ENCODE peak calls at places on chromosomes 3 and 15, in ten cellular contexts. One of them, this sample, is unnamed.

GRCh38 chr3:169278667-169279066 is 384.8 kb downstream of the MECOM start:
- DNase-seq in GM10248: no peak
- DNase-seq in type B pancreatic cell: no peak
- DNase-seq in osteocyte: no peak
- DNase-seq in AG04450: no peak
- DNase-seq in endothelial cell: no peak
- DNase-seq in HFFc6: no peak
- DNase-seq in WTC11: no peak
- DNase-seq in retinal pigment epithelial cell: no peak
- DNase-seq in tibial nerve: no peak
- DNase-seq in this sample: no peak

GRCh38 chr3:56899078-56899477 is 97.3 kb upstream of the ARHGEF3 start:
- DNase-seq in GM10248: no peak
- DNase-seq in type B pancreatic cell: no peak
- DNase-seq in osteocyte: no peak
- DNase-seq in AG04450: no peak
- DNase-seq in endothelial cell: no peak
- DNase-seq in HFFc6: no peak
- DNase-seq in WTC11: no peak
- DNase-seq in retinal pigment epithelial cell: no peak
- DNase-seq in tibial nerve: no peak
- DNase-seq in this sample: no peak

GRCh38 chr3:42991369-42992315 is 12.5 kb downstream of the GASK1A start:
- DNase-seq in GM10248: no peak
- DNase-seq in type B pancreatic cell: no peak
- DNase-seq in osteocyte: no peak
- DNase-seq in AG04450: no peak
- DNase-seq in endothelial cell: no peak
- DNase-seq in HFFc6: no peak
- DNase-seq in WTC11: no peak
- DNase-seq in retinal pigment epithelial cell: no peak
- DNase-seq in tibial nerve: no peak
- DNase-seq in this sample: no peak

GRCh38 chr3:170033489-170033888 is 4.3 kb upstream of the GPR160 start:
- DNase-seq in GM10248: no peak
- DNase-seq in type B pancreatic cell: no peak
- DNase-seq in osteocyte: no peak
- DNase-seq in AG04450: no peak
- DNase-seq in endothelial cell: no peak
- DNase-seq in HFFc6: no peak
- DNase-seq in WTC11: no peak
- DNase-seq in retinal pigment epithelial cell: no peak
- DNase-seq in tibial nerve: no peak
- DNase-seq in this sample: no peak

GRCh38 chr15:58632789-58633188 is 116.7 kb downstream of the ADAM10 start:
- DNase-seq in GM10248: no peak
- DNase-seq in type B pancreatic cell: no peak
- DNase-seq in osteocyte: no peak
- DNase-seq in AG04450: no peak
- DNase-seq in endothelial cell: no peak
- DNase-seq in HFFc6: no peak
- DNase-seq in WTC11: no peak
- DNase-seq in retinal pigment epithelial cell: no peak
- DNase-seq in tibial nerve: no peak
- DNase-seq in this sample: no peak

GRCh38 chr15:57767526-57767925 is 61.0 kb downstream of the POLR2M start:
- DNase-seq in GM10248: no peak
- DNase-seq in type B pancreatic cell: no peak
- DNase-seq in osteocyte: no peak
- DNase-seq in AG04450: no peak
- DNase-seq in endothelial cell: no peak
- DNase-seq in HFFc6: no peak
- DNase-seq in WTC11: no peak
- DNase-seq in retinal pigment epithelial cell: no peak
- DNase-seq in tibial nerve: no peak
- DNase-seq in this sample: no peak

GRCh38 chr15:41928637-41929620 is 35.1 kb upstream of the SPTBN5 start:
- DNase-seq in GM10248: peak
- DNase-seq in type B pancreatic cell: no peak
- DNase-seq in osteocyte: no peak
- DNase-seq in AG04450: no peak
- DNase-seq in endothelial cell: no peak
- DNase-seq in HFFc6: no peak
- DNase-seq in WTC11: no peak
- DNase-seq in retinal pigment epithelial cell: no peak
- DNase-seq in tibial nerve: no peak
- DNase-seq in this sample: peak

GRCh38 chr3:161096771-161097367 is 8.3 kb downstream of the B3GALNT1 start:
- DNase-seq in GM10248: no peak
- DNase-seq in type B pancreatic cell: no peak
- DNase-seq in osteocyte: no peak
- DNase-seq in AG04450: no peak
- DNase-seq in endothelial cell: peak
- DNase-seq in HFFc6: no peak
- DNase-seq in WTC11: peak
- DNase-seq in retinal pigment epithelial cell: no peak
- DNase-seq in tibial nerve: no peak
- DNase-seq in this sample: no peak

DNA sequence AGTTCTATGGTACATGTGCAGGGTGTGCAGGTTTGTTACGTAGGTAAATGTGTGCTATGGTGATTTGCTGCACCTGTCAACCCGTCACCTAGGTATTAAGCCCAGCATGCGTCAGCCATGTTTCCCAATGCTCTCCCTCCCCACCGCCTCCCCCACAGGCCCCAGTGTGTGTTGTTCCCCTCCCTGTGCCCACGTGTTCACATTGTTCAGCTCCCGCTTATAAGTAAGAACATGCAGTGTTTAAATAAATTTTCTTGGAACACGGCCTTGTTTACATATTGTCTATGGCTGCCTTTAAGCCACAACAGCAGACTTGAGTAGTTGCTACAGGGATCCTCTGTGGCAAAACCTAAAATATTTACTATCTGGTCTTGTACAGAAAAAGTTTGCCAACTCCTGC is 41.3 kb upstream of the CORO2B start:
- DNase-seq in GM10248: no peak
- DNase-seq in type B pancreatic cell: no peak
- DNase-seq in osteocyte: no peak
- DNase-seq in AG04450: peak
- DNase-seq in endothelial cell: no peak
- DNase-seq in HFFc6: no peak
- DNase-seq in WTC11: no peak
- DNase-seq in retinal pigment epithelial cell: no peak
- DNase-seq in tibial nerve: no peak
- DNase-seq in this sample: no peak
- TF ChIP-seq CTCF in GM10248: no peak
- TF ChIP-seq CTCF in type B pancreatic cell: no peak
- TF ChIP-seq CTCF in osteocyte: no peak
- TF ChIP-seq CTCF in AG04450: no peak
- TF ChIP-seq CTCF in endothelial cell: no peak
- TF ChIP-seq CTCF in HFFc6: no peak
- TF ChIP-seq CTCF in WTC11: no peak
- TF ChIP-seq CTCF in retinal pigment epithelial cell: no peak
- TF ChIP-seq CTCF in tibial nerve: no peak
- TF ChIP-seq CTCF in this sample: no peak

GRCh38 chr15:26032162-26032846 is 169.2 kb upstream of the ATP10A start:
- DNase-seq in GM10248: no peak
- DNase-seq in type B pancreatic cell: peak
- DNase-seq in osteocyte: peak
- DNase-seq in AG04450: no peak
- DNase-seq in endothelial cell: no peak
- DNase-seq in HFFc6: no peak
- DNase-seq in WTC11: no peak
- DNase-seq in retinal pigment epithelial cell: no peak
- DNase-seq in tibial nerve: no peak
- DNase-seq in this sample: no peak

GRCh38 chr15:26038693-26039092 is 175.6 kb upstream of the ATP10A start:
- DNase-seq in GM10248: no peak
- DNase-seq in type B pancreatic cell: no peak
- DNase-seq in osteocyte: peak
- DNase-seq in AG04450: no peak
- DNase-seq in endothelial cell: peak
- DNase-seq in HFFc6: no peak
- DNase-seq in WTC11: peak
- DNase-seq in retinal pigment epithelial cell: no peak
- DNase-seq in tibial nerve: no peak
- DNase-seq in this sample: no peak

DNA sequence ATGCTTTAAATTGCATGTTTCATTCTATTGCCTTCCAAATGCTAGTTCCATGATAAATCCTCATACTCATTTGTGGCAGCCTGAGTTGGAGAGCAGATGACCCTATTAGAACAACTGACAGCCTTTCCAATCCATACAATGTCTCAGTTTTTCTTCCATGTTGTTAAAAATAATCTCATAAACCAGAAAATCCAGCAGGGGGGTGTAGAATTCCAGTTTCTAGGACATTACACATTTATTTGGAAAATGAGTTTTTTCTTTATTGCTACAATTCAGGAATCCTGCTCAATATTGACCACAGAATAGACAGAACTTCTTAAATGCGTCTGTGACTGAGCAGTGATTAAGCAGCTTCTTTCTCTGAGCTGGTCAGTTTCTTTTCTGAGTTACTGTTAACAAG is 174.2 kb upstream of the ATP10A start:
- DNase-seq in GM10248: no peak
- DNase-seq in type B pancreatic cell: no peak
- DNase-seq in osteocyte: no peak
- DNase-seq in AG04450: no peak
- DNase-seq in endothelial cell: no peak
- DNase-seq in HFFc6: no peak
- DNase-seq in WTC11: no peak
- DNase-seq in retinal pigment epithelial cell: no peak
- DNase-seq in tibial nerve: no peak
- DNase-seq in this sample: no peak
- TF ChIP-seq CTCF in GM10248: no peak
- TF ChIP-seq CTCF in type B pancreatic cell: no peak
- TF ChIP-seq CTCF in osteocyte: peak
- TF ChIP-seq CTCF in AG04450: peak
- TF ChIP-seq CTCF in endothelial cell: no peak
- TF ChIP-seq CTCF in HFFc6: peak
- TF ChIP-seq CTCF in WTC11: no peak
- TF ChIP-seq CTCF in retinal pigment epithelial cell: peak
- TF ChIP-seq CTCF in tibial nerve: no peak
- TF ChIP-seq CTCF in this sample: no peak

GRCh38 chr3:179558742-179559364 is 3.9 kb upstream of the ACTL6A start:
- DNase-seq in GM10248: peak
- DNase-seq in type B pancreatic cell: no peak
- DNase-seq in osteocyte: no peak
- DNase-seq in AG04450: no peak
- DNase-seq in endothelial cell: peak
- DNase-seq in HFFc6: peak
- DNase-seq in WTC11: peak
- DNase-seq in retinal pigment epithelial cell: no peak
- DNase-seq in tibial nerve: peak
- DNase-seq in this sample: peak

GRCh38 chr3:179560791-179561190 is 1.9 kb upstream of the ACTL6A start:
- DNase-seq in GM10248: no peak
- DNase-seq in type B pancreatic cell: no peak
- DNase-seq in osteocyte: no peak
- DNase-seq in AG04450: no peak
- DNase-seq in endothelial cell: no peak
- DNase-seq in HFFc6: no peak
- DNase-seq in WTC11: no peak
- DNase-seq in retinal pigment epithelial cell: no peak
- DNase-seq in tibial nerve: no peak
- DNase-seq in this sample: no peak

GRCh38 chr3:179563298-179563934 is 690 bp downstream of the ACTL6A start:
- DNase-seq in GM10248: peak
- DNase-seq in type B pancreatic cell: peak
- DNase-seq in osteocyte: peak
- DNase-seq in AG04450: no peak
- DNase-seq in endothelial cell: peak
- DNase-seq in HFFc6: peak
- DNase-seq in WTC11: peak
- DNase-seq in retinal pigment epithelial cell: no peak
- DNase-seq in tibial nerve: peak
- DNase-seq in this sample: peak

GRCh38 chr3:179565496-179565895 is 2.8 kb downstream of the ACTL6A start:
- DNase-seq in GM10248: peak
- DNase-seq in type B pancreatic cell: no peak
- DNase-seq in osteocyte: no peak
- DNase-seq in AG04450: no peak
- DNase-seq in endothelial cell: no peak
- DNase-seq in HFFc6: no peak
- DNase-seq in WTC11: no peak
- DNase-seq in retinal pigment epithelial cell: no peak
- DNase-seq in tibial nerve: no peak
- DNase-seq in this sample: peak

DNA sequence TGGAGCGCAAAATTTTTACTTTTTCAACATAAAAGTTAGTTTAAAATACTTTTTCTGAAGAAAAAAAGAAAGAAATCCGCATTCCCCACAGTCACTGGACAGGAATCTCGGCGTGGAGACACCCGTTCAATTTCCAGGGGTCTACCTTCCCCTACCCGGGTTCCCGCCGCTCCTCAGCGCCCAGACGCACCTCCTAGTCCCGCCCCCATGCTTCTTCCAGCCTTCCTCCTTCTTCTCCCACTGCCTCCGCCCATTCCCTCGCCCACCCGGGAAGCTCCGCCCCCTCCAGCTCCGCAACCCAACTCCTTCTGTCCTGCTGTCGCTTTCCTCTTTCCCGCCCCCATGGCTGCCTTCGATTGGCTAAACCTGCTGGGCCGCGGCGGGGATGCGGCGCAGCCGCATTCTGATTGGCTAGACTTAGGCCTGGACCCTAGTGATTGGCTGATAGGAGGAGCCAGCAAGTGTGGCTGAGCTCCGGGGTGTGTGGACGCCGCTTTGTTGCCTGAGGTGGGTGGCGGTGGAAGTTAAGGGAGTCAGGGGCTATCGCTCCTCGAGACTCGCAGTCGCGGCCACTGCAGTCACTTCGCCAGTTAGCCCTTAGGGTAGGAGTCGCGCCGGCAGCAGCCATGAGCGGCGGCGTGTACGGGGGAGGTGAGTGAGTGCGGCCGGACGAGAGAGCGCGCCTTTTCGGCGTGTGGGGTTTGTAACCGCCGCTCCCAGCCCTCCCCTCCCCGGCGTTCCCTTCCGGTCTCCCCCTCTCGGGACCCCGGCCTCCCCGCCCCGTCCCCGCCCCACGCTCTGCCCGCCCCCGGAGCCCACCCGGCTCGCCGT is at the start of gene ACTL6A:
- DNase-seq in GM10248: peak
- DNase-seq in type B pancreatic cell: peak
- DNase-seq in osteocyte: peak
- DNase-seq in AG04450: peak
- DNase-seq in endothelial cell: peak
- DNase-seq in HFFc6: peak
- DNase-seq in WTC11: peak
- DNase-seq in retinal pigment epithelial cell: peak
- DNase-seq in tibial nerve: peak
- DNase-seq in this sample: peak
- TF ChIP-seq CTCF in GM10248: no peak
- TF ChIP-seq CTCF in type B pancreatic cell: no peak
- TF ChIP-seq CTCF in osteocyte: no peak
- TF ChIP-seq CTCF in AG04450: no peak
- TF ChIP-seq CTCF in endothelial cell: no peak
- TF ChIP-seq CTCF in HFFc6: no peak
- TF ChIP-seq CTCF in WTC11: no peak
- TF ChIP-seq CTCF in retinal pigment epithelial cell: no peak
- TF ChIP-seq CTCF in tibial nerve: no peak
- TF ChIP-seq CTCF in this sample: no peak

GRCh38 chr15:74034206-74034755 is 39.8 kb downstream of the PML start:
- DNase-seq in GM10248: no peak
- DNase-seq in type B pancreatic cell: no peak
- DNase-seq in osteocyte: no peak
- DNase-seq in AG04450: no peak
- DNase-seq in endothelial cell: no peak
- DNase-seq in HFFc6: no peak
- DNase-seq in WTC11: no peak
- DNase-seq in retinal pigment epithelial cell: no peak
- DNase-seq in tibial nerve: no peak
- DNase-seq in this sample: no peak

GRCh38 chr15:74038707-74039655 is 43.4 kb downstream of the GOLGA6A start:
- DNase-seq in GM10248: no peak
- DNase-seq in type B pancreatic cell: no peak
- DNase-seq in osteocyte: no peak
- DNase-seq in AG04450: no peak
- DNase-seq in endothelial cell: no peak
- DNase-seq in HFFc6: peak
- DNase-seq in WTC11: no peak
- DNase-seq in retinal pigment epithelial cell: no peak
- DNase-seq in tibial nerve: no peak
- DNase-seq in this sample: no peak

GRCh38 chr15:74037171-74038117 is 42.9 kb downstream of the PML start:
- DNase-seq in GM10248: no peak
- DNase-seq in type B pancreatic cell: no peak
- DNase-seq in osteocyte: peak
- DNase-seq in AG04450: no peak
- DNase-seq in endothelial cell: no peak
- DNase-seq in HFFc6: no peak
- DNase-seq in WTC11: no peak
- DNase-seq in retinal pigment epithelial cell: no peak
- DNase-seq in tibial nerve: no peak
- DNase-seq in this sample: no peak

GRCh38 chr15:74035121-74035829 is 40.8 kb downstream of the PML start:
- DNase-seq in GM10248: no peak
- DNase-seq in type B pancreatic cell: no peak
- DNase-seq in osteocyte: peak
- DNase-seq in AG04450: no peak
- DNase-seq in endothelial cell: no peak
- DNase-seq in HFFc6: no peak
- DNase-seq in WTC11: no peak
- DNase-seq in retinal pigment epithelial cell: no peak
- DNase-seq in tibial nerve: no peak
- DNase-seq in this sample: no peak

GRCh38 chr15:74036271-74037170 is 42.0 kb downstream of the PML start:
- DNase-seq in GM10248: no peak
- DNase-seq in type B pancreatic cell: no peak
- DNase-seq in osteocyte: peak
- DNase-seq in AG04450: peak
- DNase-seq in endothelial cell: peak
- DNase-seq in HFFc6: peak
- DNase-seq in WTC11: peak
- DNase-seq in retinal pigment epithelial cell: peak
- DNase-seq in tibial nerve: peak
- DNase-seq in this sample: peak
- TF ChIP-seq CTCF in GM10248: peak
- TF ChIP-seq CTCF in type B pancreatic cell: peak
- TF ChIP-seq CTCF in osteocyte: peak
- TF ChIP-seq CTCF in AG04450: peak
- TF ChIP-seq CTCF in endothelial cell: peak
- TF ChIP-seq CTCF in HFFc6: peak
- TF ChIP-seq CTCF in WTC11: peak
- TF ChIP-seq CTCF in retinal pigment epithelial cell: peak
- TF ChIP-seq CTCF in tibial nerve: peak
- TF ChIP-seq CTCF in this sample: peak

This sample was measured in GM13976.